ENCODE peak calls at places on chromosomes 7 and 10, in six cellular contexts. P, B, X, N, K and Z are unnamed samples.

GRCh38 chr10:1255166-1255565 is 199.0 kb downstream of the WDR37 start:
- DNase-seq in N (no peak), X (no peak), B (no peak), K (no peak), P (no peak), Z (no peak)

GRCh38 chr10:96242822-96243221 is 28.5 kb downstream of the BLNK start:
- DNase-seq in X (no peak), N (no peak), B (no peak), P (no peak), K (no peak), Z (no peak)

GRCh38 chr10:102617816-102618215 is 26.5 kb upstream of the TRIM8 start:
- DNase-seq in X (no peak), P (no peak), B (no peak), N (no peak), K (no peak), Z (no peak)

GRCh38 chr10:33347227-33347626 is 12.8 kb upstream of the NRP1 start:
- DNase-seq in B (no peak), N (no peak), P (no peak), X (no peak), K (no peak), Z (peak; percentile 70)

GRCh38 chr7:95335093-95335492 is 10.8 kb upstream of the PON1 start:
- DNase-seq in X (no peak), K (no peak), B (no peak), N (no peak), P (no peak), Z (peak; percentile 29)

GRCh38 chr10:101716891-101717659 is 22.1 kb upstream of the FBXW4 start:
- DNase-seq in X (no peak), N (no peak), K (no peak), P (no peak), B (no peak), Z (no peak)

GRCh38 chr7:95045236-95045923 is 138.0 kb downstream of the PPP1R9A start:
- DNase-seq in N (no peak), B (no peak), K (no peak), P (no peak), X (no peak), Z (no peak)

GRCh38 chr10:1372212-1372611 is 316.0 kb downstream of the WDR37 start:
- DNase-seq in B (no peak), K (no peak), N (no peak), X (no peak), P (no peak), Z (no peak)

GRCh38 chr7:101235050-101235449 is 2.6 kb downstream of the CLDN15 start:
- DNase-seq in P (no peak), N (no peak), B (no peak), K (no peak), X (no peak), Z (no peak)
- TF ChIP-seq CTCF in P (peak; percentile 40), N (no peak), B (peak; percentile 34), K (peak; percentile 20), X (no peak), Z (peak; percentile 38)

DNA sequence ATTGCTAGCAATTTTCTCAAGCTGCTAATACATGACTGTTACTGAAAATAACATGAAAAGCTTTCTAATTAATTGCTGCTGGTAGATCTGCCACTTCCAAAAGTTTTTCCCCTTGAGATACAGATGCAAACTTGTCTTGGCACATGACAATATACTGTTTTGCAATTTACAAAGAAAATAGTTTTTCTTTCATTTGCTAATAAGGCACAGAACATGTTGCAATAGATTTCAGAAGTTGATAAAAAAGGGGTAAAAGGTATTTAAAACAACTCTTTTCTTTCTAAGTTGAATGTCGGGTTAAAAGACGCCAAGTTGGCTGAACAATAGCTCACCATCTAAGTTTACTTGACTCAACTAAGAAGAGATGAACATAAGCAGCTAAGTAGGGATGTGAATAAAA is 14.3 kb upstream of the THSD7A start:
- DNase-seq in B (no peak), X (no peak), K (no peak), P (no peak), N (no peak), Z (no peak)
- H3K4me3 ChIP-seq in B (no peak overlapping the region), X (no peak overlapping the region), K (no peak overlapping the region), P (no peak overlapping the region), N (no peak overlapping the region), Z (no peak overlapping the region)

GRCh38 chr7:33743594-33743993 is 161.7 kb upstream of the BMPER start:
- DNase-seq in K (peak; percentile 67), B (no peak), N (peak; percentile 72), X (no peak), P (peak; percentile 38), Z (peak; percentile 84)

GRCh38 chr7:33742999-33743587 is 162.2 kb upstream of the BMPER start:
- DNase-seq in B (no peak), X (no peak), P (no peak), K (no peak), N (no peak), Z (no peak)

GRCh38 chr7:33745934-33746333 is 159.4 kb upstream of the BMPER start:
- DNase-seq in K (no peak), X (no peak), P (no peak), B (no peak), N (no peak), Z (no peak)

GRCh38 chr7:33742521-33742920 is 162.8 kb upstream of the BMPER start:
- DNase-seq in B (no peak), N (no peak), K (no peak), P (no peak), X (no peak), Z (no peak)

GRCh38 chr7:33744293-33744692 is 161.0 kb upstream of the BMPER start:
- DNase-seq in N (no peak), B (no peak), X (no peak), P (no peak), K (no peak), Z (peak; percentile 28)
- TF ChIP-seq CTCF in N (peak; percentile 37), B (peak; percentile 33), X (no peak), P (peak; percentile 28), K (peak; percentile 31), Z (peak; percentile 39)

GRCh38 chr7:87147500-87147899 is 4.8 kb upstream of the DMTF1 start:
- DNase-seq in B (no peak), K (no peak), P (no peak), N (no peak), X (no peak), Z (no peak)

GRCh38 chr7:87146740-87147386 is 5.4 kb upstream of the DMTF1 start:
- DNase-seq in X (no peak), B (no peak), K (peak; percentile 73), N (no peak), P (no peak), Z (no peak)

GRCh38 chr7:87148332-87148955 is 3.8 kb upstream of the DMTF1 start:
- DNase-seq in N (no peak), X (no peak), K (no peak), P (no peak), B (no peak), Z (peak; percentile 66)

GRCh38 chr7:87140271-87140748 is 11.9 kb upstream of the DMTF1 start:
- DNase-seq in P (no peak), K (no peak), N (no peak), B (no peak), X (no peak), Z (no peak)

GRCh38 chr7:87144173-87144657 is 8.0 kb upstream of the DMTF1 start:
- DNase-seq in X (no peak), N (no peak), B (peak; percentile 76), K (no peak), P (no peak), Z (no peak)
- H3K4me3 ChIP-seq in X (no peak overlapping the region), N (no peak overlapping the region), B (no peak overlapping the region), K (no peak overlapping the region), P (no peak overlapping the region), Z (no peak overlapping the region)

DNA sequence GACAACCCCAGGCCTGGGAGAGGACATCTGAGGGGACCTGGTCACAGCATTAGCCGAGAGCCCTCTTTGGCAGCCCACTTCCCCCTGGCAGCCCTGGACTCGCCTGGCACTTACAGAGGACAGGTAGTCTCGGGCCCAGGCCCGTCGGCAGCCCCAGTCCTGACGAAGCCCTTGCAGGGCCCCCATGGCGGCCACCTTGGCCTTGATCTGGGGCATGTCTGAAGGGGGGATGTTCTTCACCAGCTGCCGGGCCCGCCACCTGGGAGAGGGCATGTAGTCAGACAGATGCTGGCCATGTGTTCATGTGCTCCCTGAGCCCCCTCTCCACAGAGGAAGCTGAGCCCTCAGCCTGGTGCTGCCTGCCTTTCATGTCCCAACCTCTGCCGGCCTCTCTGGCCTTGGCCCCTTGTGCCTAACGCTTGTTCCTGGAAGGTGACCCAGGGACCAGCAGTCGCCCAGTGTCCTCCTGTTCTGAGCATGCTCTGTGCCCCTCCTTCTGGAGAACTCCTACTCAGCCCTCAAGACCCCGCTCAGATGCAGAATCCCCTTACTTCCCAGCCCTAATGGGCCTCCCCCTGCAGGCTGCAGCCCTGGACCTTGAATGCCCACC is 13.9 kb downstream of the MYO1G start:
- DNase-seq in N (no peak), P (no peak), K (no peak), B (no peak), X (no peak), Z (no peak)
- TF ChIP-seq CTCF in N (no peak), P (no peak), K (no peak), B (no peak), X (no peak), Z (no peak)

DNA sequence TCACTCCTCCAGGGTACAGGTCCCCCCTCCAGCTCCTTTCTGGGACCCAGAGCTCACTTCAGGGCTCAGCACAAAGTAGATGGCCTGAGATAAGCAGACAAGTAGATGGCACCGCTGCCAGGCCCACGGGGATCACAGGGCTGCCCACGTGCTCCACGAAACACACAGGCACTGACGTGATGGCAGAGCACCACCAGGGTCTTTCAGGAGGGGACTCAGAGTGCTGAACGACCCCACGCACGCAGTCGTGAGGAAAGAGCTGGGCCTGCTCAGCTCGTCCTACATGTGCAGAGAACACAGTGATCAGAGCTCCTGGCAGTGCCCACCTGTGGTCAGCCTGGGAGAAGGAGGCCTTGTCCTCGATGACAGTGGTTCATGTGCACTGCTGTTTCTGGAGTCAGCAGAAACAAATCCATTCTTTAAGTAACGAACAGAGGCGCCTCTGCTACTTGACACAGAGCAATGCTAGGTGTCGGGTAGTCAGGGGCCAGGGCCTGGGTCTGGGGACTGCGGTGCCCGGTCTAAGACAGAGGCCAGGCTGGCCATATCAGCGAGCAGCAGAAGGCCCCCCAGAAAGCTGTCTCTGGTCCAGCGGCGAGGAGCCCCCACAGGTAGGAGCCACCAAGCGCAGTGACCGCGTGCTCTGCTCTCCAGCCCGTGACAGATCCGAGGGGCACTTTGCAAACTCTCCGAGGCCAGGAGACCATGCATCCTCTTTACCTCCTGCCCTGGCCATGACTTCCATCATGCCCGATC is 129.8 kb upstream of the FAM20C start:
- DNase-seq in X (no peak), N (no peak), P (no peak), B (no peak), K (peak; percentile 40), Z (no peak)
- H3K4me3 ChIP-seq in X (no peak overlapping the region), N (no peak overlapping the region), P (no peak overlapping the region), B (no peak overlapping the region), K (no peak overlapping the region), Z (no peak overlapping the region)